ENCODE peak calls at places on chromosomes 2 and 18, in six cellular contexts. One of them, this sample, is unnamed.

GRCh38 chr18:63203497-63203896 is 116.1 kb downstream of the BCL2 start:
- DNase-seq in brain microvascular endothelial cell: no peak
- DNase-seq in esophagus squamous epithelium: no peak
- DNase-seq in cardiac fibroblast: no peak
- DNase-seq in GM06990: no peak
- DNase-seq in GM12878: no peak
- DNase-seq in this sample: no peak

GRCh38 chr2:133390151-133390550 is 178.1 kb downstream of the NCKAP5 start:
- DNase-seq in GM12878: no peak
- DNase-seq in esophagus squamous epithelium: no peak
- DNase-seq in GM06990: no peak
- DNase-seq in cardiac fibroblast: peak; percentile 39
- DNase-seq in brain microvascular endothelial cell: peak; percentile 35
- DNase-seq in this sample: no peak

GRCh38 chr2:68352651-68353386 is 12.3 kb upstream of the PLEK start:
- DNase-seq in cardiac fibroblast: peak; percentile 50
- DNase-seq in esophagus squamous epithelium: no peak
- DNase-seq in GM12878: no peak
- DNase-seq in GM06990: no peak
- DNase-seq in brain microvascular endothelial cell: no peak
- DNase-seq in this sample: no peak

GRCh38 chr18:48639772-48640432 is 101.1 kb downstream of the CTIF start:
- DNase-seq in GM12878: no peak
- DNase-seq in brain microvascular endothelial cell: no peak
- DNase-seq in esophagus squamous epithelium: no peak
- DNase-seq in cardiac fibroblast: no peak
- DNase-seq in GM06990: no peak
- DNase-seq in this sample: no peak

GRCh38 chr2:44959855-44960254 is 18.4 kb downstream of the SIX3 start:
- DNase-seq in GM12878: no peak
- DNase-seq in esophagus squamous epithelium: no peak
- DNase-seq in GM06990: no peak
- DNase-seq in brain microvascular endothelial cell: no peak
- DNase-seq in cardiac fibroblast: peak; percentile 67
- DNase-seq in this sample: no peak

GRCh38 chr2:124884315-124884714 is 859.2 kb downstream of the CNTNAP5 start:
- DNase-seq in GM12878: no peak
- DNase-seq in GM06990: no peak
- DNase-seq in brain microvascular endothelial cell: no peak
- DNase-seq in cardiac fibroblast: no peak
- DNase-seq in esophagus squamous epithelium: no peak
- DNase-seq in this sample: no peak

GRCh38 chr2:98787700-98788099 is 56.8 kb upstream of the MGAT4A start:
- DNase-seq in GM12878: no peak
- DNase-seq in cardiac fibroblast: no peak
- DNase-seq in brain microvascular endothelial cell: no peak
- DNase-seq in esophagus squamous epithelium: no peak
- DNase-seq in GM06990: no peak
- DNase-seq in this sample: no peak

GRCh38 chr2:20365249-20365817 is 14.7 kb upstream of the PUM2 start:
- DNase-seq in brain microvascular endothelial cell: peak; percentile 40
- DNase-seq in GM06990: peak; percentile 72
- DNase-seq in GM12878: peak; percentile 95
- DNase-seq in esophagus squamous epithelium: no peak
- DNase-seq in cardiac fibroblast: peak; percentile 81
- DNase-seq in this sample: no peak

GRCh38 chr18:37460616-37461015 is 105.0 kb downstream of the CELF4 start:
- DNase-seq in cardiac fibroblast: no peak
- DNase-seq in esophagus squamous epithelium: no peak
- DNase-seq in brain microvascular endothelial cell: no peak
- DNase-seq in GM12878: no peak
- DNase-seq in GM06990: no peak
- DNase-seq in this sample: no peak

GRCh38 chr18:49257609-49258008 is 202.8 kb downstream of the DYM start:
- DNase-seq in GM06990: no peak
- DNase-seq in brain microvascular endothelial cell: no peak
- DNase-seq in GM12878: no peak
- DNase-seq in cardiac fibroblast: no peak
- DNase-seq in esophagus squamous epithelium: no peak
- DNase-seq in this sample: no peak

GRCh38 chr18:35582310-35582682 is 756 bp downstream of the GALNT1 start:
- DNase-seq in esophagus squamous epithelium: no peak
- DNase-seq in cardiac fibroblast: no peak
- DNase-seq in GM12878: no peak
- DNase-seq in GM06990: no peak
- DNase-seq in brain microvascular endothelial cell: no peak
- DNase-seq in this sample: no peak

GRCh38 chr2:235765181-235765820 is 271.5 kb downstream of the AGAP1 start:
- DNase-seq in esophagus squamous epithelium: no peak
- DNase-seq in GM06990: no peak
- DNase-seq in GM12878: no peak
- DNase-seq in cardiac fibroblast: peak; percentile 77
- DNase-seq in brain microvascular endothelial cell: peak; percentile 81
- DNase-seq in this sample: no peak

GRCh38 chr2:240704651-240705050 is 13.0 kb downstream of the AQP12A start:
- DNase-seq in GM12878: no peak
- DNase-seq in brain microvascular endothelial cell: no peak
- DNase-seq in GM06990: no peak
- DNase-seq in cardiac fibroblast: no peak
- DNase-seq in esophagus squamous epithelium: no peak
- DNase-seq in this sample: no peak

GRCh38 chr2:100919316-100919715 is 82.8 kb upstream of the RPL31 start:
- DNase-seq in GM12878: no peak
- DNase-seq in esophagus squamous epithelium: no peak
- DNase-seq in cardiac fibroblast: no peak
- DNase-seq in brain microvascular endothelial cell: no peak
- DNase-seq in GM06990: peak; percentile 24
- DNase-seq in this sample: no peak

GRCh38 chr2:159774370-159774990 is 23.5 kb downstream of the CD302 start:
- DNase-seq in brain microvascular endothelial cell: no peak
- DNase-seq in cardiac fibroblast: no peak
- DNase-seq in GM12878: no peak
- DNase-seq in GM06990: no peak
- DNase-seq in esophagus squamous epithelium: no peak
- DNase-seq in this sample: no peak

GRCh38 chr2:239318091-239318725 is 82.6 kb downstream of the HDAC4 start:
- DNase-seq in GM12878: no peak
- DNase-seq in GM06990: no peak
- DNase-seq in esophagus squamous epithelium: no peak
- DNase-seq in cardiac fibroblast: no peak
- DNase-seq in brain microvascular endothelial cell: no peak
- DNase-seq in this sample: no peak

GRCh38 chr18:63161032-63161727 is 158.4 kb downstream of the BCL2 start:
- DNase-seq in esophagus squamous epithelium: no peak
- DNase-seq in brain microvascular endothelial cell: no peak
- DNase-seq in GM12878: peak; percentile 92
- DNase-seq in cardiac fibroblast: no peak
- DNase-seq in GM06990: peak; percentile 60
- DNase-seq in this sample: no peak

GRCh38 chr2:25470792-25471191 is 129.1 kb upstream of the DNMT3A start:
- DNase-seq in esophagus squamous epithelium: no peak
- DNase-seq in GM12878: no peak
- DNase-seq in GM06990: no peak
- DNase-seq in brain microvascular endothelial cell: no peak
- DNase-seq in cardiac fibroblast: no peak
- DNase-seq in this sample: no peak

GRCh38 chr18:51196116-51196810 is 1.2 kb downstream of the MEX3C start:
- DNase-seq in GM12878: no peak
- DNase-seq in brain microvascular endothelial cell: peak; percentile 14
- DNase-seq in GM06990: peak; percentile 62
- DNase-seq in cardiac fibroblast: peak; percentile 27
- DNase-seq in esophagus squamous epithelium: peak; percentile 16
- DNase-seq in this sample: no peak

GRCh38 chr18:9614401-9615279 is at the start of gene PPP4R1:
- DNase-seq in esophagus squamous epithelium: peak; percentile 40
- DNase-seq in brain microvascular endothelial cell: no peak
- DNase-seq in GM12878: no peak
- DNase-seq in cardiac fibroblast: peak; percentile 55
- DNase-seq in GM06990: peak; percentile 81
- DNase-seq in this sample: peak; percentile 65

GRCh38 chr2:95122197-95122551 is 566 bp upstream of the MRPS5 start:
- DNase-seq in brain microvascular endothelial cell: no peak
- DNase-seq in esophagus squamous epithelium: no peak
- DNase-seq in cardiac fibroblast: no peak
- DNase-seq in GM06990: no peak
- DNase-seq in GM12878: peak; percentile 5
- DNase-seq in this sample: no peak

GRCh38 chr2:237627463-237628321 is at the start of gene LRRFIP1:
- DNase-seq in brain microvascular endothelial cell: no peak
- DNase-seq in GM12878: no peak
- DNase-seq in GM06990: no peak
- DNase-seq in esophagus squamous epithelium: no peak
- DNase-seq in cardiac fibroblast: no peak
- DNase-seq in this sample: peak; percentile 47

GRCh38 chr2:141392517-141393213 is 738.2 kb downstream of the LRP1B start:
- DNase-seq in cardiac fibroblast: peak; percentile 55
- DNase-seq in brain microvascular endothelial cell: peak; percentile 78
- DNase-seq in GM12878: no peak
- DNase-seq in GM06990: no peak
- DNase-seq in esophagus squamous epithelium: no peak
- DNase-seq in this sample: no peak

GRCh38 chr2:85525029-85525428 is 13.9 kb upstream of the MAT2A start:
- DNase-seq in brain microvascular endothelial cell: no peak
- DNase-seq in esophagus squamous epithelium: no peak
- DNase-seq in cardiac fibroblast: no peak
- DNase-seq in GM12878: no peak
- DNase-seq in GM06990: no peak
- DNase-seq in this sample: no peak

GRCh38 chr18:59921384-59921891 is 21.6 kb downstream of the PMAIP1 start:
- DNase-seq in cardiac fibroblast: no peak
- DNase-seq in esophagus squamous epithelium: no peak
- DNase-seq in GM06990: peak; percentile 55
- DNase-seq in brain microvascular endothelial cell: no peak
- DNase-seq in GM12878: no peak
- DNase-seq in this sample: no peak

GRCh38 chr18:8702668-8703067 is 2.7 kb upstream of the MTCL1 start:
- DNase-seq in cardiac fibroblast: no peak
- DNase-seq in GM12878: no peak
- DNase-seq in esophagus squamous epithelium: no peak
- DNase-seq in brain microvascular endothelial cell: no peak
- DNase-seq in GM06990: no peak
- DNase-seq in this sample: no peak

GRCh38 chr2:177552414-177553175 is 160.0 kb downstream of the AGPS start:
- DNase-seq in GM12878: peak; percentile 68
- DNase-seq in brain microvascular endothelial cell: peak; percentile 91
- DNase-seq in GM06990: peak; percentile 93
- DNase-seq in esophagus squamous epithelium: peak; percentile 58
- DNase-seq in cardiac fibroblast: peak; percentile 93
- DNase-seq in this sample: peak; percentile 81
- TF ChIP-seq CTCF in GM12878: no peak
- TF ChIP-seq CTCF in brain microvascular endothelial cell: no peak
- TF ChIP-seq CTCF in GM06990: no peak
- TF ChIP-seq CTCF in esophagus squamous epithelium: peak; percentile 18
- TF ChIP-seq CTCF in cardiac fibroblast: no peak
- TF ChIP-seq CTCF in this sample: no peak

GRCh38 chr2:128090909-128091690 is at the start of gene UGGT1:
- DNase-seq in GM12878: peak; percentile 93
- DNase-seq in esophagus squamous epithelium: peak; percentile 71
- DNase-seq in cardiac fibroblast: peak; percentile 98
- DNase-seq in brain microvascular endothelial cell: peak; percentile 95
- DNase-seq in GM06990: peak; percentile 95
- DNase-seq in this sample: peak; percentile 86
- TF ChIP-seq CTCF in GM12878: no peak
- TF ChIP-seq CTCF in esophagus squamous epithelium: no peak
- TF ChIP-seq CTCF in cardiac fibroblast: no peak
- TF ChIP-seq CTCF in brain microvascular endothelial cell: no peak
- TF ChIP-seq CTCF in GM06990: no peak
- TF ChIP-seq CTCF in this sample: no peak

GRCh38 chr2:181891258-181891965 is at the start of gene ITPRID2:
- DNase-seq in cardiac fibroblast: peak; percentile 89
- DNase-seq in brain microvascular endothelial cell: peak; percentile 79
- DNase-seq in GM06990: peak; percentile 87
- DNase-seq in GM12878: no peak
- DNase-seq in esophagus squamous epithelium: peak; percentile 42
- DNase-seq in this sample: no peak

GRCh38 chr2:181895788-181896187 is 4.3 kb downstream of the ITPRID2 start:
- DNase-seq in GM06990: no peak
- DNase-seq in esophagus squamous epithelium: no peak
- DNase-seq in GM12878: no peak
- DNase-seq in brain microvascular endothelial cell: no peak
- DNase-seq in cardiac fibroblast: no peak
- DNase-seq in this sample: no peak

GRCh38 chr2:181894381-181894780 is 2.9 kb downstream of the ITPRID2 start:
- DNase-seq in GM06990: no peak
- DNase-seq in GM12878: no peak
- DNase-seq in brain microvascular endothelial cell: no peak
- DNase-seq in cardiac fibroblast: no peak
- DNase-seq in esophagus squamous epithelium: no peak
- DNase-seq in this sample: no peak

GRCh38 chr2:181892795-181893435 is 1.4 kb downstream of the ITPRID2 start:
- DNase-seq in brain microvascular endothelial cell: no peak
- DNase-seq in GM06990: no peak
- DNase-seq in esophagus squamous epithelium: no peak
- DNase-seq in GM12878: no peak
- DNase-seq in cardiac fibroblast: peak; percentile 60
- DNase-seq in this sample: no peak

GRCh38 chr2:181891966-181892794 is 650 bp downstream of the ITPRID2 start:
- DNase-seq in cardiac fibroblast: peak; percentile 70
- DNase-seq in esophagus squamous epithelium: peak; percentile 42
- DNase-seq in GM12878: no peak
- DNase-seq in brain microvascular endothelial cell: peak; percentile 46
- DNase-seq in GM06990: peak; percentile 81
- DNase-seq in this sample: peak; percentile 36
- TF ChIP-seq CTCF in cardiac fibroblast: no peak
- TF ChIP-seq CTCF in esophagus squamous epithelium: no peak
- TF ChIP-seq CTCF in GM12878: peak; percentile 40
- TF ChIP-seq CTCF in brain microvascular endothelial cell: peak; percentile 23
- TF ChIP-seq CTCF in GM06990: peak; percentile 38
- TF ChIP-seq CTCF in this sample: no peak

GRCh38 chr2:174002679-174003078 is 37.5 kb upstream of the SP3 start:
- DNase-seq in brain microvascular endothelial cell: no peak
- DNase-seq in esophagus squamous epithelium: no peak
- DNase-seq in GM12878: no peak
- DNase-seq in cardiac fibroblast: no peak
- DNase-seq in GM06990: no peak
- DNase-seq in this sample: no peak

GRCh38 chr2:174004900-174005605 is 39.9 kb upstream of the SP3 start:
- DNase-seq in GM06990: no peak
- DNase-seq in esophagus squamous epithelium: no peak
- DNase-seq in brain microvascular endothelial cell: peak; percentile 81
- DNase-seq in cardiac fibroblast: peak; percentile 85
- DNase-seq in GM12878: no peak
- DNase-seq in this sample: no peak

GRCh38 chr2:174005801-174006419 is 40.7 kb upstream of the SP3 start:
- DNase-seq in cardiac fibroblast: no peak
- DNase-seq in brain microvascular endothelial cell: no peak
- DNase-seq in GM12878: no peak
- DNase-seq in esophagus squamous epithelium: no peak
- DNase-seq in GM06990: no peak
- DNase-seq in this sample: no peak

GRCh38 chr2:174004311-174004695 is 39.1 kb upstream of the SP3 start:
- DNase-seq in GM12878: no peak
- DNase-seq in GM06990: no peak
- DNase-seq in brain microvascular endothelial cell: no peak
- DNase-seq in esophagus squamous epithelium: no peak
- DNase-seq in cardiac fibroblast: no peak
- DNase-seq in this sample: no peak

GRCh38 chr2:174003635-174004310 is 38.6 kb upstream of the SP3 start:
- DNase-seq in cardiac fibroblast: no peak
- DNase-seq in GM12878: no peak
- DNase-seq in esophagus squamous epithelium: no peak
- DNase-seq in GM06990: no peak
- DNase-seq in brain microvascular endothelial cell: no peak
- DNase-seq in this sample: no peak
- TF ChIP-seq CTCF in cardiac fibroblast: no peak
- TF ChIP-seq CTCF in GM12878: no peak
- TF ChIP-seq CTCF in esophagus squamous epithelium: peak; percentile 28
- TF ChIP-seq CTCF in GM06990: no peak
- TF ChIP-seq CTCF in brain microvascular endothelial cell: no peak
- TF ChIP-seq CTCF in this sample: no peak